ENCODE peak calls at places on chromosomes 2 and 18, in nine cellular contexts. E, Y, S, R, Z, J, Q, O and N are unnamed samples.

GRCh38 chr2:856041-856440 is 94.6 kb upstream of the SNTG2 start:
- DNase-seq in O (no peak), Z (no peak), S (no peak), Q (no peak), Y (no peak), R (no peak), E (no peak), J (no peak), N (no peak)

GRCh38 chr2:16716051-16716450 is 50.4 kb upstream of the CYRIA start:
- DNase-seq in R (no peak), O (no peak), Z (no peak), Q (no peak), J (no peak), Y (no peak), S (no peak), E (no peak), N (no peak)

GRCh38 chr18:39743463-39743862 is 2177.9 kb upstream of the CELF4 start:
- DNase-seq in J (no peak), Y (no peak), R (no peak), E (no peak), O (no peak), Z (no peak), Q (no peak), S (no peak), N (no peak)

GRCh38 chr2:118202707-118203303 is 114.5 kb downstream of the INSIG2 start:
- DNase-seq in R (peak), Q (peak), E (peak), O (no peak), J (peak), Y (peak), Z (peak), S (peak), N (peak)

GRCh38 chr2:55839182-55839819 is 84.3 kb downstream of the EFEMP1 start:
- DNase-seq in Z (no peak), Y (peak), O (no peak), E (peak), J (no peak), Q (peak), R (peak), S (peak), N (no peak)

GRCh38 chr2:175136334-175137215 is 31.4 kb downstream of the ATF2 start:
- DNase-seq in Y (no peak), J (no peak), R (no peak), S (no peak), Z (no peak), Q (no peak), O (no peak), E (no peak), N (no peak)

GRCh38 chr2:224173210-224173609 is 134.1 kb upstream of the SERPINE2 start:
- DNase-seq in R (no peak), O (no peak), Y (no peak), Z (no peak), E (no peak), J (no peak), S (no peak), Q (no peak), N (no peak)

GRCh38 chr2:11200651-11201050 is 45.4 kb downstream of the SLC66A3 start:
- DNase-seq in E (no peak), Q (no peak), R (no peak), Z (no peak), J (no peak), O (no peak), S (no peak), Y (no peak), N (no peak)

GRCh38 chr2:184692137-184692734 is 93.9 kb downstream of the ZNF804A start:
- DNase-seq in S (peak), Q (peak), J (no peak), R (no peak), E (no peak), O (no peak), Z (no peak), Y (no peak), N (no peak)

GRCh38 chr2:98464772-98465310 is 20.2 kb downstream of the INPP4A start:
- DNase-seq in E (no peak), O (no peak), R (no peak), J (peak), Y (no peak), Q (no peak), S (no peak), Z (no peak), N (no peak)

GRCh38 chr2:172211507-172211906 is 108.8 kb upstream of the DLX2 start:
- DNase-seq in Z (no peak), S (no peak), Q (no peak), O (no peak), E (no peak), J (no peak), R (no peak), Y (no peak), N (no peak)

GRCh38 chr2:95040470-95040869 is 15.0 kb downstream of the MAL start:
- DNase-seq in E (no peak), S (no peak), Z (no peak), J (no peak), Q (no peak), R (no peak), O (no peak), Y (no peak), N (no peak)

GRCh38 chr2:203682688-203683130 is 23.7 kb upstream of the CD28 start:
- DNase-seq in S (peak), J (no peak), Q (peak), R (no peak), Y (peak), E (no peak), Z (no peak), O (peak), N (no peak)

GRCh38 chr2:46072146-46072820 is 224.9 kb upstream of the EPAS1 start:
- DNase-seq in S (peak), O (no peak), Q (peak), R (no peak), Y (no peak), Z (no peak), E (no peak), J (no peak), N (no peak)

GRCh38 chr2:23993736-23994269 is 16.1 kb upstream of the MFSD2B start:
- DNase-seq in Z (no peak), Y (no peak), S (no peak), J (no peak), E (no peak), Q (no peak), R (no peak), O (no peak), N (no peak)

GRCh38 chr2:45203400-45203799 is 194.1 kb upstream of the SIX2 start:
- DNase-seq in J (no peak), S (no peak), R (no peak), O (no peak), E (no peak), Z (no peak), Q (no peak), Y (no peak), N (no peak)

GRCh38 chr2:199336546-199336945 is 121.2 kb downstream of the SATB2 start:
- DNase-seq in O (no peak), Z (no peak), E (no peak), J (no peak), R (no peak), Y (no peak), Q (no peak), S (no peak), N (no peak)

GRCh38 chr2:174004311-174004695 is 39.1 kb upstream of the SP3 start:
- DNase-seq in R (no peak), Q (no peak), S (no peak), Z (no peak), Y (no peak), E (no peak), O (no peak), J (no peak), N (no peak)

GRCh38 chr2:174005801-174006419 is 40.7 kb upstream of the SP3 start:
- DNase-seq in Q (no peak), O (no peak), R (no peak), Y (no peak), Z (no peak), J (no peak), S (no peak), E (no peak), N (no peak)

GRCh38 chr2:174004900-174005605 is 39.9 kb upstream of the SP3 start:
- DNase-seq in J (no peak), E (no peak), Q (peak), Y (no peak), S (peak), Z (no peak), O (peak), R (peak), N (no peak)

GRCh38 chr2:174002679-174003078 is 37.5 kb upstream of the SP3 start:
- DNase-seq in J (peak), Z (no peak), E (no peak), Y (no peak), O (no peak), Q (no peak), S (no peak), R (no peak), N (no peak)

GRCh38 chr2:174003635-174004310 is 38.6 kb upstream of the SP3 start:
- DNase-seq in Y (no peak), O (peak), R (peak), E (peak), Q (no peak), S (no peak), J (peak), Z (no peak), N (no peak)
- TF ChIP-seq CTCF in Y (no peak), O (no peak), R (peak), E (no peak), Q (no peak), S (no peak), J (peak), Z (no peak), N (no peak)

GRCh38 chr2:156333951-156334495 is 1.5 kb upstream of the NR4A2 start:
- DNase-seq in Z (peak), J (no peak), Y (peak), R (peak), Q (no peak), O (peak), S (no peak), E (peak), N (peak)
- TF ChIP-seq CTCF in Z (no peak), J (no peak), Y (no peak), R (peak), Q (peak), O (no peak), S (no peak), E (no peak), N (no peak)

DNA sequence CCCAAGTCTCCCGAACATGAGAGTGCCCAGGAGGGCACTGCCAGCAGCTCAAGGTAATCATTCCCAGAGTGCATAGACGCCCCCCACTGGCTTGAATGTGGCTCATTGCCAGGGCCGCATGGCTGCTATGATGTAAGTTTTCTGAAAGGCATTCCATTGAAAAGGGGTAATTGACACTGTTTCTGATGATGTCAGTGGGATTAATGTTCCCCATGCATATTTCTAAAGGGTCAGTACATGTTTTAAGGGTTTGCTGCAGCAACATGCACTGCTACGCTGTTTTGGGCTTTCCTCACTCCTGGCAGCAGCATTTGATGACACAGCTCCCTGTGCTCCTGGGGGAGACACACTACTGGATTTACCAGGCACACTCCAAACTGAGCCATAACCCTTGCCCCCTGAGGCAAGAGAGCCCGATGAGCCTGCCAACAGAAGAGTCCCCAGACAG is 36.7 kb downstream of the KIAA2012 start:
- DNase-seq in E (peak), R (no peak), Q (peak), O (peak), Z (no peak), S (peak), Y (no peak), J (no peak), N (no peak)
- TF ChIP-seq CTCF in E (no peak), R (no peak), Q (no peak), O (no peak), Z (no peak), S (no peak), Y (no peak), J (no peak), N (no peak)

DNA sequence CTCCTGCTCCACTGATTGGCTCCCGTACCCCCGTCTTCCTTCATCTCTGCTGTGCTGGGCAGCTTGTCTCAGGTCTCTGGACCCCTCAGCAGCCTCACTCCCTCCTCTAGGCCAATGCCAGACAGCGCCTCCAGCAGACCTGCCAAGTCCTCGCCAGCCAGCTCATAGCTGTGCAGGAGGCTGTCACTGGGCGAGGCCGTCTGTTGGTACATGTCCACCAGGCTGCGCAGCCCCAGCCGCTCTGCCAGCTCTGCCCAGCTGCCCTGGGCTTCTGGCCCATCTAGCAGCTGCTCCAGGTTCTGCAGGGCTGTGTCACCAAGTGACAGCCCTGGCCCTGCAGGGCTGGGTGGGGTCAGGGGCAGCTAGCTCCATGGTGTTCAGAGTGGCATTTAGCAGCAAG is 1.9 kb upstream of the ANKRD62 start:
- DNase-seq in J (no peak), S (no peak), O (no peak), Z (no peak), Q (no peak), R (no peak), Y (no peak), E (no peak), N (no peak)
- TF ChIP-seq CTCF in J (no peak), S (no peak), O (no peak), Z (no peak), Q (no peak), R (no peak), Y (no peak), E (no peak), N (no peak)

GRCh38 chr2:214079032-214079431 is 331.8 kb upstream of the VWC2L start:
- DNase-seq in Q (no peak), J (no peak), S (no peak), Y (no peak), E (no peak), Z (no peak), O (no peak), R (no peak), N (no peak)
- TF ChIP-seq CTCF in Q (no peak), J (no peak), S (no peak), Y (peak), E (no peak), Z (no peak), O (no peak), R (peak), N (no peak)

GRCh38 chr18:32441536-32441935 is 29.1 kb downstream of the GAREM1 start:
- DNase-seq in J (no peak), O (no peak), Y (no peak), R (no peak), S (peak), E (no peak), Z (no peak), Q (peak), N (no peak)

GRCh38 chr18:32439241-32439640 is 31.4 kb downstream of the GAREM1 start:
- DNase-seq in R (no peak), O (no peak), Z (no peak), Q (no peak), J (no peak), Y (no peak), E (no peak), S (no peak), N (no peak)

GRCh38 chr18:32440478-32440877 is 30.2 kb downstream of the GAREM1 start:
- DNase-seq in Q (no peak), J (no peak), O (no peak), Y (no peak), R (no peak), S (no peak), Z (no peak), E (no peak), N (no peak)

GRCh38 chr18:32438173-32438572 is 32.5 kb downstream of the GAREM1 start:
- DNase-seq in J (no peak), Y (no peak), R (no peak), S (no peak), E (no peak), O (peak), Z (no peak), Q (no peak), N (no peak)

GRCh38 chr18:32439802-32440201 is 30.9 kb downstream of the GAREM1 start:
- DNase-seq in Q (no peak), R (no peak), J (no peak), Y (no peak), S (no peak), E (peak), O (no peak), Z (peak), N (no peak)
- TF ChIP-seq CTCF in Q (no peak), R (peak), J (no peak), Y (peak), S (peak), E (no peak), O (no peak), Z (no peak), N (peak)

GRCh38 chr2:128405467-128405900 is 86.8 kb upstream of the HS6ST1 start:
- DNase-seq in Y (no peak), R (no peak), S (no peak), Q (no peak), Z (no peak), O (no peak), J (no peak), E (no peak), N (no peak)

GRCh38 chr2:128406629-128407252 is 88.1 kb upstream of the HS6ST1 start:
- DNase-seq in R (no peak), J (no peak), E (no peak), Q (no peak), S (no peak), O (no peak), Z (no peak), Y (no peak), N (no peak)

GRCh38 chr2:128404709-128405466 is 86.2 kb upstream of the HS6ST1 start:
- DNase-seq in S (no peak), R (no peak), O (no peak), E (no peak), Y (no peak), Z (no peak), J (no peak), Q (no peak), N (no peak)

GRCh38 chr2:128403814-128404708 is 85.4 kb upstream of the HS6ST1 start:
- DNase-seq in E (no peak), Z (no peak), R (no peak), Y (no peak), S (no peak), J (no peak), Q (no peak), O (no peak), N (no peak)

DNA sequence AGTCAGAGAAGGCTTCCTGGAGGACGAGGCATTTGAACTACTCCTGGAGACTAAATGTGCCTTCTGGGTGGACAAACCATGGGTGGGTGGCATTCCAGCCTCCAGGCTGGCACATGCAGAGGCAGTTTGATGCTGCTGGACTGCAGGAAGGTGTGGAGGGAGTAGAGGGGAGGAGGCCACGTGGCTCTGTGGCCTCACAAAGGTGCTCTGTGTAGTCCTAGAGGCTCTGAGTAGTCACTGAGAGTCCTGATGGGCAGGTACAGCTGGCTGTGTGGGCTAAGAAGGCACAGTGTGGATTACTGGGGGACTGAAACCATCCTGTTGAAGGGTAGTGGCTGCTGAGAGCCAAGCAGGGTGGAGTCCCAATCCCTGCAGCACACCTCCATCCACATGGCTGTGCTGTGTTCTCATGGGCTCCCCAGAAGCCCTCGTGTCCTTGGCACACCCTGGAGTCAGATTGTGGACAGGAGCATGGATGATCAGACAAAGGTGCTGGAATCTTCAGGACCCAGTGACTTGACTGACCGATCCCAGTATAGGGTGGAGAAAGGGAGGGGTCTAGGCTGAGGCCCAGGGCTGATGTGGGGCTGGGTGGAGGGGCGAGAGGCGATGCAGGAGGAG is 87.4 kb upstream of the HS6ST1 start:
- DNase-seq in E (no peak), Y (no peak), Q (no peak), O (no peak), S (no peak), J (no peak), Z (no peak), R (no peak), N (no peak)
- TF ChIP-seq CTCF in E (no peak), Y (no peak), Q (no peak), O (no peak), S (no peak), J (no peak), Z (no peak), R (no peak), N (no peak)